ENCODE peak calls at places on chromosomes 16 and 17, in ten cellular contexts. T, H, A, F, O, V, W, K, X and Y are unnamed samples.

GRCh38 chr16:648786-649589 is at the start of gene WDR90:
- DNase-seq in V (peak), A (peak), T (peak), F (peak), W (peak), O (peak), H (peak), X (peak), K (peak), Y (peak)

GRCh38 chr17:8126306-8127066 is 2.6 kb upstream of the HES7 start:
- DNase-seq in X (peak), T (no peak), K (peak), W (peak), A (no peak), H (no peak), F (peak), O (no peak), V (peak), Y (peak)

GRCh38 chr17:62778990-62779681 is 29.0 kb downstream of the MARCHF10 start:
- DNase-seq in K (no peak), T (no peak), F (no peak), X (no peak), H (no peak), V (no peak), A (peak), O (no peak), W (peak), Y (no peak)

GRCh38 chr16:56514845-56515244 is 5.0 kb downstream of the BBS2 start:
- DNase-seq in X (no peak), A (no peak), T (no peak), V (no peak), W (no peak), K (no peak), F (no peak), H (no peak), O (no peak), Y (no peak)

GRCh38 chr16:20175358-20175757 is 101.7 kb upstream of the GPR139 start:
- DNase-seq in X (peak), V (no peak), H (no peak), T (no peak), O (peak), A (no peak), K (no peak), W (no peak), F (no peak), Y (peak)

GRCh38 chr16:17591655-17592405 is 121.1 kb upstream of the XYLT1 start:
- DNase-seq in V (no peak), F (no peak), O (no peak), W (no peak), K (no peak), H (no peak), X (no peak), A (no peak), T (no peak), Y (no peak)

GRCh38 chr16:72939247-72939646 is 108.7 kb downstream of the ZFHX3 start:
- DNase-seq in K (peak), T (no peak), H (peak), A (no peak), W (peak), V (no peak), O (no peak), F (no peak), X (no peak), Y (no peak)

GRCh38 chr17:41486809-41487530 is 2.7 kb downstream of the KRT36 start:
- DNase-seq in W (no peak), H (no peak), T (no peak), O (no peak), F (peak), V (peak), X (peak), A (no peak), K (peak), Y (peak)

GRCh38 chr17:19534562-19535149 is 1.0 kb downstream of the SLC47A1 start:
- DNase-seq in X (no peak), T (no peak), A (peak), O (no peak), H (no peak), K (no peak), V (no peak), F (no peak), W (peak), Y (no peak)

GRCh38 chr16:66236301-66236700 is 130.2 kb upstream of the CDH5 start:
- DNase-seq in W (no peak), K (no peak), V (no peak), O (no peak), A (no peak), H (no peak), X (no peak), T (no peak), F (no peak), Y (no peak)

GRCh38 chr17:66549312-66549705 is 246.9 kb downstream of the PRKCA start:
- DNase-seq in A (peak), X (no peak), H (no peak), O (no peak), K (no peak), V (no peak), W (peak), T (no peak), F (no peak), Y (no peak)

GRCh38 chr17:19248923-19249574 is 11.9 kb downstream of the EPN2 start:
- DNase-seq in V (no peak), T (no peak), H (peak), K (no peak), O (no peak), A (peak), X (no peak), W (peak), F (no peak), Y (no peak)

GRCh38 chr17:69763503-69763902 is 311.5 kb upstream of the KCNJ16 start:
- DNase-seq in V (no peak), T (no peak), H (no peak), W (peak), X (no peak), K (no peak), F (no peak), O (no peak), A (no peak), Y (no peak)

GRCh38 chr17:62790554-62790953 is 17.6 kb downstream of the MARCHF10 start:
- DNase-seq in H (no peak), A (no peak), O (no peak), K (no peak), V (no peak), F (no peak), T (no peak), X (no peak), W (peak), Y (no peak)

GRCh38 chr17:1460233-1460632 is 4.2 kb upstream of the CRK start:
- DNase-seq in T (no peak), O (no peak), F (no peak), H (peak), W (peak), A (no peak), V (no peak), K (peak), X (no peak), Y (no peak)

GRCh38 chr16:81688182-81688581 is 90.9 kb upstream of the PLCG2 start:
- DNase-seq in V (no peak), T (no peak), K (no peak), F (no peak), A (no peak), O (no peak), W (no peak), X (no peak), H (no peak), Y (no peak)

GRCh38 chr16:77143364-77143763 is 47.6 kb upstream of the MON1B start:
- DNase-seq in X (no peak), W (no peak), K (no peak), O (no peak), F (no peak), V (no peak), T (no peak), H (no peak), A (no peak), Y (no peak)

GRCh38 chr17:34710226-34710625 is 130.8 kb downstream of the TMEM132E start:
- DNase-seq in F (no peak), A (no peak), H (no peak), T (no peak), W (no peak), V (no peak), X (no peak), O (no peak), K (no peak), Y (no peak)

GRCh38 chr17:46179375-46179999 is 13.7 kb downstream of the KANSL1 start:
- DNase-seq in A (no peak), W (no peak), F (no peak), T (no peak), X (peak), H (no peak), O (peak), K (no peak), V (no peak), Y (peak)

GRCh38 chr17:78126895-78127239 is 1.7 kb downstream of the TMC6 start:
- DNase-seq in H (no peak), A (no peak), O (no peak), F (no peak), T (no peak), V (no peak), W (no peak), K (no peak), X (no peak), Y (no peak)

GRCh38 chr16:84593825-84594724 is 23.8 kb downstream of the COTL1 start:
- DNase-seq in H (no peak), O (peak), W (no peak), A (no peak), V (no peak), F (peak), T (peak), X (peak), K (peak), Y (peak)

GRCh38 chr16:7946142-7946541 is 613.5 kb downstream of the RBFOX1 start:
- DNase-seq in W (no peak), F (no peak), T (no peak), V (no peak), A (no peak), H (no peak), X (no peak), O (no peak), K (no peak), Y (no peak)

GRCh38 chr16:4344659-4345438 is 6.3 kb downstream of the PAM16 start:
- DNase-seq in O (no peak), T (no peak), W (peak), V (no peak), K (no peak), A (no peak), X (no peak), H (no peak), F (no peak), Y (no peak)

GRCh38 chr16:25007284-25007984 is 7.7 kb downstream of the ARHGAP17 start:
- DNase-seq in V (no peak), H (no peak), O (no peak), K (no peak), T (no peak), W (peak), X (no peak), F (no peak), A (peak), Y (no peak)

GRCh38 chr16:19696312-19696711 is 21.7 kb downstream of the KNOP1 start:
- DNase-seq in W (peak), T (peak), V (no peak), H (peak), F (no peak), K (peak), X (no peak), A (peak), O (no peak), Y (no peak)

GRCh38 chr17:82022310-82022980 is at the start of gene CENPX:
- DNase-seq in O (no peak), A (no peak), F (no peak), X (no peak), V (peak), T (no peak), K (no peak), W (no peak), H (no peak), Y (no peak)

GRCh38 chr16:24396350-24397271 is 140.5 kb downstream of the CACNG3 start:
- DNase-seq in T (no peak), H (no peak), W (no peak), K (no peak), V (no peak), X (peak), O (no peak), A (no peak), F (peak), Y (no peak)

GRCh38 chr16:31009120-31009519 is 1.3 kb downstream of the STX1B start:
- DNase-seq in X (no peak), V (no peak), A (no peak), O (no peak), F (no peak), T (no peak), K (no peak), W (no peak), H (no peak), Y (no peak)
- TF ChIP-seq CTCF in X (no peak), V (no peak), A (no peak), O (no peak), F (no peak), T (no peak), K (no peak), W (no peak), H (no peak), Y (no peak)

DNA sequence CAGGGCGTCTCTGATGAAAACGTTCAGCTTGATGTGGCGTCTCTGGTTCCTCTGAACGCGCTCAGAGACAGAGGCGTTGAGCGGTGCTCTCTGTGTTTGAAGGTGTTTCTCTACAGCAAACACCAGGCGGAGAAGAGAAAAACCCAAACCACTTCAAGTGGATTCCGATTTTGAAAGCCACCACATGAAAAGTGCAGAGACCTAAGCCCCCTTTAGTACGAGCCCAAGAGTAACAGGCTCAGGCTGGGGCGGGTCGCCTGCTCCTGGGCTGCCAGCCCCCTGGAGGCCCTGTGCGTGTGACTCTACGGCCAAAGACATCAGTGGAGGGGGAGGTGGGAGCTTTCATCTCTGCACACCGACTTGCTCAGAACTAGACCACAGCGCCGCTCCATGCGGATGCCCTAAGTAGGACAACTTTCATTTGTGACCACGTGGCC is 328.4 kb downstream of the MAF start:
- DNase-seq in X (peak), O (no peak), K (no peak), A (no peak), H (no peak), V (no peak), W (no peak), T (no peak), F (no peak), Y (no peak)
- TF ChIP-seq CTCF in X (no peak), O (no peak), K (no peak), A (no peak), H (no peak), V (no peak), W (no peak), T (no peak), F (no peak), Y (no peak)

GRCh38 chr16:50547340-50547865 is 793 bp upstream of the NKD1 start:
- DNase-seq in V (peak), H (peak), A (no peak), T (no peak), W (no peak), X (peak), O (peak), K (peak), F (peak), Y (peak)
- TF ChIP-seq CTCF in V (peak), H (no peak), A (peak), T (peak), W (no peak), X (peak), O (peak), K (no peak), F (peak), Y (peak)

DNA sequence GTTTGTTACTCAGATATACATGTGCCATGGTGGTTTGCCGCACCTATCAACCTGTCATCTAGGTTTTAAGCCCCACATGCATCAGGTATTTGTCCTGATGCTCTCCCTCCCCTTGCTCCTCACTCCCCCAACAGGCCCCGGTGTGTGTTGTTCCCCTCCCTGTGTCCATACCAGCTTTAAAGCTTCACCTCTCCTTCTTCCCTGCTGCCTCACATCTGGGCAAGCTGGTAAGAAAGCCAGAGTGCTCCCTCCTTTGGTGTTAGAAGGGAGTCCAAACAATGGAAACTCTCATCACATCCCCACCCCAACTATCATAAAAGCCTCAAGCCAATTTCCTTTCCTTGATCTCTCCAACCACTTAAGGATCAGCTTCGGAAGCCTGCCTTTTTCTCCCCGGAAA is 1115.6 kb upstream of the GOT2 start:
- DNase-seq in O (no peak), K (no peak), W (no peak), H (no peak), F (no peak), X (no peak), A (no peak), T (no peak), V (no peak), Y (no peak)
- TF ChIP-seq CTCF in O (no peak), K (no peak), W (no peak), H (no peak), F (no peak), X (no peak), A (no peak), T (no peak), V (no peak), Y (no peak)

DNA sequence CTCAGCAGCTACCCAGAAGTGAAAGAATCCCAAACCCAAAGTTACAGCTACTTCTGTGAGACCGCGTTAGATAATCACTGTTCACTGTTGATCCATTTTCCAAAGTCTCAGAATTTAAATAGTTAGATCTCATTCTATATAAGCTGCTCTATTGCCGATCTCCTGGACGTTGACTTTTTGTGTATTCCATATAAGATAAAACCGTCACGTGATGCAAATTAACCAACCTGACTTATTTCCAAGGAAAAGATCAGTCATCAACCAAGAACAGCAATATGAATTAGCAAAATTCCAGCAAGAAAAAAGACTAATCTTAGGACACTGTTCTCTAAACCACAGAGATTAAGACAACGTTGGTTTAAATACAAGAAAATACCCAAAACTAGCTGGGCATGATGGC is 8.3 kb downstream of the ACOX1 start:
- DNase-seq in K (no peak), T (no peak), W (no peak), O (no peak), V (no peak), H (no peak), X (no peak), A (no peak), F (no peak), Y (no peak)
- TF ChIP-seq CTCF in K (no peak), T (no peak), W (no peak), O (no peak), V (no peak), H (no peak), X (no peak), A (no peak), F (no peak), Y (no peak)

GRCh38 chr17:47823519-47823918 is 1.9 kb upstream of the OSBPL7 start:
- DNase-seq in X (no peak), H (no peak), A (no peak), V (no peak), F (no peak), O (no peak), W (no peak), T (no peak), K (no peak), Y (no peak)

GRCh38 chr17:47821031-47821423 is 567 bp downstream of the OSBPL7 start:
- DNase-seq in K (no peak), H (no peak), T (no peak), X (no peak), O (no peak), V (no peak), A (no peak), F (no peak), W (no peak), Y (no peak)

GRCh38 chr17:47822785-47823184 is 1.2 kb upstream of the OSBPL7 start:
- DNase-seq in O (no peak), W (no peak), A (no peak), T (no peak), H (no peak), K (no peak), F (no peak), V (no peak), X (no peak), Y (no peak)

GRCh38 chr17:47820023-47820789 is 1.4 kb downstream of the OSBPL7 start:
- DNase-seq in A (no peak), T (no peak), O (no peak), W (no peak), H (no peak), F (no peak), X (no peak), V (no peak), K (peak), Y (no peak)

GRCh38 chr17:47821424-47822379 is at the start of gene OSBPL7:
- DNase-seq in F (peak), A (peak), O (peak), K (peak), T (peak), V (peak), X (peak), W (peak), H (peak), Y (peak)
- TF ChIP-seq CTCF in F (peak), A (peak), O (peak), K (no peak), T (no peak), V (no peak), X (peak), W (no peak), H (no peak), Y (peak)

DNA sequence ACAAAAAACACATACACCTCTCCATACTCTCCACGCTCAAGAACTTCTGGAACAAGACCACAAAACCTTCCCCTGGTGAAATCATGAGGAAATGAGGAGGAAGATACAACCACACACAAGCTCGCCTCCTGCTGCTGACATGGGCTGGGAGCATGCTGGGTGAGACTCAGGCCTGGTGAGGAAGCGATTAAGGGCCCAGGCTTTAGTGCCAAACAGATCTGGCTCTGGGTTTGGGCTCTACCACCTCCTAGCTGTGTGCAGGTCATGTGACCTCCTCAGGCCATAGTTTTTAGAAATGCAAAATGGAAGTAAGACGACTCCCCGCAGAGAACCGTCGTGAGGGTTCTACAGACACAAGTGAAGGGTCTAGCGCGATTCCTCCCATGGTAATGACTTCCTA is 41.3 kb downstream of the VAC14 start:
- DNase-seq in O (no peak), K (no peak), X (no peak), T (no peak), V (no peak), A (no peak), W (no peak), F (no peak), H (no peak), Y (no peak)
- TF ChIP-seq CTCF in O (no peak), K (no peak), X (no peak), T (no peak), V (no peak), A (no peak), W (no peak), F (no peak), H (no peak), Y (no peak)

GRCh38 chr17:72832306-72832705 is 260.2 kb downstream of the SLC39A11 start:
- DNase-seq in A (no peak), T (no peak), K (no peak), H (no peak), V (no peak), W (no peak), X (no peak), F (no peak), O (no peak), Y (no peak)

GRCh38 chr17:72825218-72825617 is 267.3 kb downstream of the SLC39A11 start:
- DNase-seq in A (no peak), W (no peak), O (no peak), X (no peak), H (no peak), K (no peak), T (no peak), F (no peak), V (no peak), Y (no peak)

GRCh38 chr17:72822358-72823023 is 270.0 kb downstream of the SLC39A11 start:
- DNase-seq in V (no peak), O (no peak), X (peak), F (no peak), K (no peak), A (no peak), T (no peak), H (no peak), W (no peak), Y (no peak)

GRCh38 chr17:72826602-72827001 is 265.9 kb downstream of the SLC39A11 start:
- DNase-seq in T (no peak), O (no peak), K (no peak), V (no peak), F (no peak), X (no peak), A (no peak), H (no peak), W (no peak), Y (no peak)
- TF ChIP-seq CTCF in T (peak), O (no peak), K (no peak), V (peak), F (no peak), X (no peak), A (no peak), H (no peak), W (no peak), Y (no peak)